ENCODE peak calls at places on chromosomes 16 and 17, in five cellular contexts. One of them, this sample, is unnamed.

GRCh38 chr17:46264456-46265198 is 30.3 kb upstream of the LRRC37A start:
- DNase-seq in stomach: no peak
- DNase-seq in ovary: no peak
- DNase-seq in body of pancreas: no peak
- DNase-seq in GM06990: no peak
- DNase-seq in this sample: peak

GRCh38 chr17:38885044-38885727 is 15.3 kb downstream of the LASP1 start:
- DNase-seq in stomach: no peak
- DNase-seq in ovary: no peak
- DNase-seq in body of pancreas: peak
- DNase-seq in GM06990: no peak
- DNase-seq in this sample: no peak

GRCh38 chr16:89268987-89269735 is 51.7 kb downstream of the ZNF778 start:
- DNase-seq in stomach: no peak
- DNase-seq in ovary: peak
- DNase-seq in body of pancreas: peak
- DNase-seq in GM06990: no peak
- DNase-seq in this sample: peak

GRCh38 chr16:12459401-12459791 is 344.3 kb downstream of the CPPED1 start:
- DNase-seq in stomach: peak
- DNase-seq in ovary: no peak
- DNase-seq in body of pancreas: peak
- DNase-seq in GM06990: peak
- DNase-seq in this sample: no peak

GRCh38 chr16:17290237-17290636 is 180.5 kb downstream of the XYLT1 start:
- DNase-seq in stomach: no peak
- DNase-seq in ovary: no peak
- DNase-seq in body of pancreas: no peak
- DNase-seq in GM06990: no peak
- DNase-seq in this sample: no peak

GRCh38 chr17:489758-490329 is 137.2 kb upstream of the RPH3AL start:
- DNase-seq in stomach: peak
- DNase-seq in ovary: peak
- DNase-seq in body of pancreas: peak
- DNase-seq in GM06990: peak
- DNase-seq in this sample: peak

GRCh38 chr17:50308666-50309065 is 34.4 kb downstream of the TMEM92 start:
- DNase-seq in stomach: no peak
- DNase-seq in ovary: no peak
- DNase-seq in body of pancreas: no peak
- DNase-seq in GM06990: no peak
- DNase-seq in this sample: no peak

GRCh38 chr17:73932216-73932749 is 271.2 kb upstream of the RPL38 start:
- DNase-seq in stomach: no peak
- DNase-seq in ovary: no peak
- DNase-seq in body of pancreas: no peak
- DNase-seq in GM06990: no peak
- DNase-seq in this sample: no peak

GRCh38 chr16:635573-636205 is 416 bp downstream of the METTL26 start:
- DNase-seq in stomach: no peak
- DNase-seq in ovary: peak
- DNase-seq in body of pancreas: no peak
- DNase-seq in GM06990: no peak
- DNase-seq in this sample: no peak

GRCh38 chr17:28684963-28685362 is 23.0 kb downstream of the SUPT6H start:
- DNase-seq in stomach: no peak
- DNase-seq in ovary: peak
- DNase-seq in body of pancreas: peak
- DNase-seq in GM06990: no peak
- DNase-seq in this sample: peak

GRCh38 chr17:64608571-64608981 is 53.5 kb downstream of the SMURF2 start:
- DNase-seq in stomach: no peak
- DNase-seq in ovary: no peak
- DNase-seq in body of pancreas: no peak
- DNase-seq in GM06990: no peak
- DNase-seq in this sample: peak

GRCh38 chr16:2194852-2195315 is 1.5 kb downstream of the CASKIN1 start:
- DNase-seq in stomach: peak
- DNase-seq in ovary: no peak
- DNase-seq in body of pancreas: peak
- DNase-seq in GM06990: no peak
- DNase-seq in this sample: peak
- H3K4me3 ChIP-seq in stomach: no peak
- H3K4me3 ChIP-seq in ovary: no peak
- H3K4me3 ChIP-seq in body of pancreas: no peak
- H3K4me3 ChIP-seq in GM06990: no peak
- H3K4me3 ChIP-seq in this sample: no peak

GRCh38 chr17:63113167-63113566 is 147.1 kb downstream of the TANC2 start:
- DNase-seq in stomach: no peak
- DNase-seq in ovary: no peak
- DNase-seq in body of pancreas: no peak
- DNase-seq in GM06990: no peak
- DNase-seq in this sample: peak
- TF ChIP-seq CTCF in stomach: no peak
- TF ChIP-seq CTCF in ovary: no peak
- TF ChIP-seq CTCF in body of pancreas: no peak
- TF ChIP-seq CTCF in GM06990: peak
- TF ChIP-seq CTCF in this sample: peak

GRCh38 chr17:44967907-44968224 is 237 bp downstream of the C1QL1 start:
- DNase-seq in stomach: no peak
- DNase-seq in ovary: no peak
- DNase-seq in body of pancreas: no peak
- DNase-seq in GM06990: no peak
- DNase-seq in this sample: no peak
- H3K4me3 ChIP-seq in stomach: peak
- H3K4me3 ChIP-seq in ovary: no peak
- H3K4me3 ChIP-seq in body of pancreas: no peak
- H3K4me3 ChIP-seq in GM06990: no peak
- H3K4me3 ChIP-seq in this sample: no peak

GRCh38 chr16:68395167-68395786 is 53.0 kb downstream of the SMPD3 start:
- DNase-seq in stomach: no peak
- DNase-seq in ovary: no peak
- DNase-seq in body of pancreas: no peak
- DNase-seq in GM06990: no peak
- DNase-seq in this sample: no peak

GRCh38 chr16:68399456-68399855 is 48.9 kb downstream of the SMPD3 start:
- DNase-seq in stomach: no peak
- DNase-seq in ovary: no peak
- DNase-seq in body of pancreas: no peak
- DNase-seq in GM06990: no peak
- DNase-seq in this sample: peak

GRCh38 chr16:68395806-68396205 is 52.5 kb downstream of the SMPD3 start:
- DNase-seq in stomach: no peak
- DNase-seq in ovary: no peak
- DNase-seq in body of pancreas: no peak
- DNase-seq in GM06990: no peak
- DNase-seq in this sample: no peak

GRCh38 chr16:68397710-68398171 is 50.6 kb downstream of the SMPD3 start:
- DNase-seq in stomach: no peak
- DNase-seq in ovary: peak
- DNase-seq in body of pancreas: no peak
- DNase-seq in GM06990: no peak
- DNase-seq in this sample: no peak

DNA sequence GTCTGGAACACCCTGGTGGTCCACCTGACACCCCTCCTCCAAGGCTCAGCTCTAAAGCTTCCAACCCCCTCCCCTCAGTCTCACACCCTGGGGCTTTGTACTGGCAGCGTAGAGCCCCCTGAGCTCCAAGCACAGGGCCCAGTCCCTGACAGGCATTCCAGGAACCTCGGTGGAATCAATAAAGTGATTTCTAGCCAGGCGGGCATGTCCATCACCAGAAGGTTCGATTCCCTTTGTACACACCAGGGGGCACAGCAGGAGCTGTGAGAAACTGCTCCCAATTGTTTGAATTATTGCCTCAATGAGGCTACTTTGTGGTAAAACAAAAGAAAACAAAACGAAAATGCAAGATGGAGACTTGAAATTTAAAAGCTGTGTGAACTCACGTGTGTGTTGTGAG is 51.8 kb downstream of the SMPD3 start:
- DNase-seq in stomach: peak
- DNase-seq in ovary: no peak
- DNase-seq in body of pancreas: peak
- DNase-seq in GM06990: no peak
- DNase-seq in this sample: peak
- TF ChIP-seq CTCF in stomach: peak
- TF ChIP-seq CTCF in ovary: peak
- TF ChIP-seq CTCF in body of pancreas: peak
- TF ChIP-seq CTCF in GM06990: peak
- TF ChIP-seq CTCF in this sample: peak

GRCh38 chr17:16584273-16584995 is 15.4 kb upstream of the ZNF287 start:
- DNase-seq in stomach: peak
- DNase-seq in ovary: peak
- DNase-seq in body of pancreas: peak
- DNase-seq in GM06990: peak
- DNase-seq in this sample: peak
- H3K4me3 ChIP-seq in stomach: peak
- H3K4me3 ChIP-seq in ovary: peak
- H3K4me3 ChIP-seq in body of pancreas: peak
- H3K4me3 ChIP-seq in GM06990: no peak
- H3K4me3 ChIP-seq in this sample: peak

GRCh38 chr17:80257716-80258213 is 2.9 kb upstream of the RNF213 start:
- DNase-seq in stomach: no peak
- DNase-seq in ovary: no peak
- DNase-seq in body of pancreas: no peak
- DNase-seq in GM06990: no peak
- DNase-seq in this sample: no peak

GRCh38 chr17:80260791-80261158 is at the start of gene RNF213:
- DNase-seq in stomach: peak
- DNase-seq in ovary: peak
- DNase-seq in body of pancreas: peak
- DNase-seq in GM06990: peak
- DNase-seq in this sample: peak

GRCh38 chr17:80261159-80261894 is 675 bp downstream of the RNF213 start:
- DNase-seq in stomach: peak
- DNase-seq in ovary: peak
- DNase-seq in body of pancreas: peak
- DNase-seq in GM06990: peak
- DNase-seq in this sample: peak

GRCh38 chr17:80261895-80262279 is 1.2 kb downstream of the RNF213 start:
- DNase-seq in stomach: no peak
- DNase-seq in ovary: no peak
- DNase-seq in body of pancreas: no peak
- DNase-seq in GM06990: no peak
- DNase-seq in this sample: no peak

DNA sequence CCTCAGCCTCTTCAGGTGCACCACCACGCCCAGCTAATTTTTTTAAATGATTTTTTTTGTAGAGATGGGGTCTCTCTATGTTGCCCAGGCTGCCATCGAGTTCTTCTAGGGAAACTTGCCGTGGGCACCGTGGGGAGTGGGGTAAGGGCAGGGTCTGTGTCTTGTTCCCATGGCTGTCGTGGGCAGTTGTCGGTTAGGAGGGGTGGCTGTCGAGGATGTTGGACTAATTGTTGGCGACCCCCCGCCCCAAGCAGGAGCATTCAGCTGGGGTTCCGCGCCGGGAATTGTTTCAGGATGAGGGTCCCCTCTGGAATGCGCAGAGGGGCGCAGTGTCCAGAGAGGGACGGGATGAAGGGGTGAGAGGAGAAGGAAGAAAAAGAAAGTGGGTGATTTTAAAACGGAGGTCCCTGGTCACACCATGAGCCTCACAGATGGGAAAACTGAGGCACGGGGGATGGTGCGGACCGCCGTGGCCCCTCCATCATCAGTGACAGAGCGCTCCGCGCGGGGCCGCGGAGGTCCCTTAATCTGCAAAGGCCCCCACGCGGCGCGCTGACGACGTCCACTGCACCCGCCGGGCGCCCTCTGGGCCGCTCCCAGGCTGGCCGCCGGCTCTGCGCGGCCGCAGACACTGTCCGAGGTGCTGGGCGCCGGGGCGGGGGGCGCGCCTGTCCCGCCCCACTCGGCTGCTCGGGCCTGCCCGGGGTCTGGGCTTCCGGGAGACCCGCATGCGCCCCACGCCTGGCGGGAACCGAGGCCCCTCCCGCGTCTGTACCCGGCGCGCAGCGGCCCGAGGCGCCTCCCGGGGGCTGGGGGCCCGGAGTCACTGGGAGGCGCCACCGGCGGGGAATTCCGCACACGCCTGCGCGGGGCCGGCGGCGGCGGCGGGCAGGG is 763 bp upstream of the RNF213 start:
- DNase-seq in stomach: peak
- DNase-seq in ovary: peak
- DNase-seq in body of pancreas: peak
- DNase-seq in GM06990: peak
- DNase-seq in this sample: peak
- TF ChIP-seq CTCF in stomach: no peak
- TF ChIP-seq CTCF in ovary: no peak
- TF ChIP-seq CTCF in body of pancreas: no peak
- TF ChIP-seq CTCF in GM06990: no peak
- TF ChIP-seq CTCF in this sample: no peak

This sample was measured in choroid plexus epithelial cell.